ENCODE peak calls at places on chromosome 6, in seven cellular contexts. One of them, this sample, is unnamed.

GRCh38 chr6:121897337-121897760 is 461.9 kb downstream of the GJA1 start:
- DNase-seq in omental fat pad: no peak
- DNase-seq in upper lobe of right lung: no peak
- DNase-seq in iris pigment epithelial cell: peak
- DNase-seq in adrenal gland: no peak
- DNase-seq in effector CD4-positive, alpha-beta T cell: no peak
- DNase-seq in MV-4-11: no peak
- DNase-seq in this sample: no peak

GRCh38 chr6:141830530-141830929 is 302.2 kb upstream of the GJE1 start:
- DNase-seq in iris pigment epithelial cell: no peak
- DNase-seq in adrenal gland: no peak
- DNase-seq in MV-4-11: no peak
- DNase-seq in effector CD4-positive, alpha-beta T cell: no peak
- DNase-seq in omental fat pad: no peak
- DNase-seq in upper lobe of right lung: no peak
- DNase-seq in this sample: no peak

GRCh38 chr6:42165016-42165415 is 8.1 kb upstream of the GUCA1A start:
- DNase-seq in MV-4-11: no peak
- DNase-seq in iris pigment epithelial cell: peak
- DNase-seq in effector CD4-positive, alpha-beta T cell: no peak
- DNase-seq in omental fat pad: no peak
- DNase-seq in adrenal gland: no peak
- DNase-seq in upper lobe of right lung: no peak
- DNase-seq in this sample: no peak

GRCh38 chr6:37351027-37351426 is 2.8 kb upstream of the RNF8 start:
- DNase-seq in effector CD4-positive, alpha-beta T cell: no peak
- DNase-seq in iris pigment epithelial cell: no peak
- DNase-seq in MV-4-11: no peak
- DNase-seq in omental fat pad: no peak
- DNase-seq in upper lobe of right lung: no peak
- DNase-seq in adrenal gland: no peak
- DNase-seq in this sample: no peak

GRCh38 chr6:44416103-44416502 is 28.6 kb downstream of the CDC5L start:
- DNase-seq in iris pigment epithelial cell: peak
- DNase-seq in omental fat pad: no peak
- DNase-seq in adrenal gland: peak
- DNase-seq in effector CD4-positive, alpha-beta T cell: no peak
- DNase-seq in MV-4-11: no peak
- DNase-seq in upper lobe of right lung: no peak
- DNase-seq in this sample: no peak

GRCh38 chr6:121670511-121670910 is 235.1 kb downstream of the GJA1 start:
- DNase-seq in adrenal gland: no peak
- DNase-seq in iris pigment epithelial cell: peak
- DNase-seq in effector CD4-positive, alpha-beta T cell: no peak
- DNase-seq in MV-4-11: no peak
- DNase-seq in omental fat pad: no peak
- DNase-seq in upper lobe of right lung: no peak
- DNase-seq in this sample: no peak

GRCh38 chr6:74357329-74357728 is 661.3 kb downstream of the CD109 start:
- DNase-seq in MV-4-11: no peak
- DNase-seq in upper lobe of right lung: no peak
- DNase-seq in omental fat pad: no peak
- DNase-seq in effector CD4-positive, alpha-beta T cell: no peak
- DNase-seq in iris pigment epithelial cell: peak
- DNase-seq in adrenal gland: no peak
- DNase-seq in this sample: no peak

GRCh38 chr6:170175644-170176620 is 114.9 kb downstream of the DLL1 start:
- DNase-seq in MV-4-11: no peak
- DNase-seq in upper lobe of right lung: no peak
- DNase-seq in iris pigment epithelial cell: no peak
- DNase-seq in omental fat pad: no peak
- DNase-seq in adrenal gland: no peak
- DNase-seq in effector CD4-positive, alpha-beta T cell: no peak
- DNase-seq in this sample: no peak

GRCh38 chr6:162056745-162057144 is 670.8 kb downstream of the PRKN start:
- DNase-seq in iris pigment epithelial cell: peak
- DNase-seq in upper lobe of right lung: no peak
- DNase-seq in omental fat pad: no peak
- DNase-seq in adrenal gland: no peak
- DNase-seq in MV-4-11: no peak
- DNase-seq in effector CD4-positive, alpha-beta T cell: no peak
- DNase-seq in this sample: no peak

GRCh38 chr6:124462746-124463145 is 499.5 kb upstream of the RNF217 start:
- DNase-seq in adrenal gland: no peak
- DNase-seq in omental fat pad: no peak
- DNase-seq in effector CD4-positive, alpha-beta T cell: no peak
- DNase-seq in MV-4-11: no peak
- DNase-seq in iris pigment epithelial cell: no peak
- DNase-seq in upper lobe of right lung: no peak
- DNase-seq in this sample: no peak

GRCh38 chr6:41713161-41713649 is 22.2 kb downstream of the TFEB start:
- DNase-seq in adrenal gland: peak
- DNase-seq in iris pigment epithelial cell: peak
- DNase-seq in upper lobe of right lung: peak
- DNase-seq in omental fat pad: no peak
- DNase-seq in MV-4-11: peak
- DNase-seq in effector CD4-positive, alpha-beta T cell: no peak
- DNase-seq in this sample: no peak

GRCh38 chr6:28978137-28978491 is 27.0 kb downstream of the ZNF311 start:
- DNase-seq in MV-4-11: no peak
- DNase-seq in omental fat pad: no peak
- DNase-seq in upper lobe of right lung: no peak
- DNase-seq in iris pigment epithelial cell: no peak
- DNase-seq in effector CD4-positive, alpha-beta T cell: no peak
- DNase-seq in adrenal gland: no peak
- DNase-seq in this sample: no peak

GRCh38 chr6:5337573-5337972 is 76.3 kb downstream of the FARS2 start:
- DNase-seq in effector CD4-positive, alpha-beta T cell: no peak
- DNase-seq in upper lobe of right lung: no peak
- DNase-seq in omental fat pad: no peak
- DNase-seq in MV-4-11: peak
- DNase-seq in iris pigment epithelial cell: peak
- DNase-seq in adrenal gland: no peak
- DNase-seq in this sample: no peak

GRCh38 chr6:121826156-121826810 is 390.8 kb downstream of the GJA1 start:
- DNase-seq in iris pigment epithelial cell: peak
- DNase-seq in upper lobe of right lung: no peak
- DNase-seq in MV-4-11: no peak
- DNase-seq in adrenal gland: no peak
- DNase-seq in effector CD4-positive, alpha-beta T cell: no peak
- DNase-seq in omental fat pad: no peak
- DNase-seq in this sample: no peak

GRCh38 chr6:122081921-122082320 is 317.5 kb upstream of the HSF2 start:
- DNase-seq in iris pigment epithelial cell: no peak
- DNase-seq in adrenal gland: no peak
- DNase-seq in omental fat pad: no peak
- DNase-seq in effector CD4-positive, alpha-beta T cell: no peak
- DNase-seq in MV-4-11: no peak
- DNase-seq in upper lobe of right lung: no peak
- DNase-seq in this sample: no peak

GRCh38 chr6:8383584-8383983 is 51.8 kb downstream of the SLC35B3 start:
- DNase-seq in effector CD4-positive, alpha-beta T cell: no peak
- DNase-seq in iris pigment epithelial cell: no peak
- DNase-seq in MV-4-11: no peak
- DNase-seq in adrenal gland: no peak
- DNase-seq in upper lobe of right lung: no peak
- DNase-seq in omental fat pad: no peak
- DNase-seq in this sample: no peak

GRCh38 chr6:30067460-30068139 is 602 bp downstream of the PPP1R11 start:
- DNase-seq in MV-4-11: no peak
- DNase-seq in iris pigment epithelial cell: no peak
- DNase-seq in adrenal gland: no peak
- DNase-seq in omental fat pad: peak
- DNase-seq in effector CD4-positive, alpha-beta T cell: no peak
- DNase-seq in upper lobe of right lung: no peak
- DNase-seq in this sample: no peak

GRCh38 chr6:152720964-152721363 is 23.3 kb downstream of the MYCT1 start:
- DNase-seq in omental fat pad: no peak
- DNase-seq in effector CD4-positive, alpha-beta T cell: no peak
- DNase-seq in iris pigment epithelial cell: peak
- DNase-seq in upper lobe of right lung: no peak
- DNase-seq in adrenal gland: no peak
- DNase-seq in MV-4-11: no peak
- DNase-seq in this sample: no peak

GRCh38 chr6:69631552-69632346 is 165.1 kb downstream of the LMBRD1 start:
- DNase-seq in adrenal gland: no peak
- DNase-seq in upper lobe of right lung: no peak
- DNase-seq in MV-4-11: no peak
- DNase-seq in iris pigment epithelial cell: no peak
- DNase-seq in effector CD4-positive, alpha-beta T cell: no peak
- DNase-seq in omental fat pad: no peak
- DNase-seq in this sample: no peak